ENCODE peak calls at places on chromosome 10, in ten cellular contexts. G is activated T-helper 1 cell treated with anti-CD3 and anti-CD28 coated beads, Interleukin-2, amount 50 U/mL, for 16 hours; Z is lung microvascular endothelial cell; F is hepatic stellate cell; K is stimulated activated CD4-positive, alpha-beta T cell treated with anti-CD3 and anti-CD28 coated beads, Interleukin-4, amount 100 ng/mL, for 1 hour; O is ecto neural progenitor cell; L is colonic mucosa; Q is NCI-H1694; H is foreskin fibroblast; N is DMS79 treated with DMSO at 0.1 percent for 48 hours. P is an unnamed sample.
A peak's percentile ranks its signal among the peaks of the same experiment; 100 is the strongest.

GRCh38 chr10:100562806-100563293 is 27.1 kb downstream of the HIF1AN start:
- DNase-seq in Z (peak; percentile 30), L (no peak), G (no peak), Q (peak; percentile 48), O (peak; percentile 80), N (no peak), H (peak; percentile 39), F (peak; percentile 77), K (peak; percentile 7), P (no peak)

GRCh38 chr10:16916496-16916895 is 99.3 kb upstream of the RSU1 start:
- DNase-seq in O (no peak), N (no peak), F (no peak), Q (no peak), Z (no peak), G (no peak), L (no peak), H (no peak), K (no peak), P (no peak)

GRCh38 chr10:109619914-109620313 is 303.4 kb downstream of the XPNPEP1 start:
- DNase-seq in H (no peak), O (no peak), F (no peak), L (no peak), K (no peak), Q (no peak), G (no peak), Z (no peak), N (no peak), P (no peak)

GRCh38 chr10:109978481-109978880 is 29.3 kb upstream of the ADD3 start:
- DNase-seq in Q (no peak), H (peak; percentile 67), K (peak; percentile 59), G (peak; percentile 23), L (peak; percentile 79), F (no peak), O (peak; percentile 54), Z (peak; percentile 63), N (no peak), P (peak; percentile 14)

GRCh38 chr10:15439381-15439837 is 68.3 kb upstream of the FAM171A1 start:
- DNase-seq in Q (no peak), G (no peak), N (no peak), K (no peak), F (peak; percentile 52), L (no peak), O (peak; percentile 53), H (no peak), Z (peak; percentile 65), P (no peak)

GRCh38 chr10:42924484-42924883 is 141.9 kb downstream of the BMS1 start:
- DNase-seq in Q (no peak), F (no peak), O (peak; percentile 39), Z (no peak), N (no peak), H (no peak), G (no peak), L (no peak), K (no peak), P (no peak)

GRCh38 chr10:112475565-112476233 is 28.7 kb downstream of the VTI1A start:
- DNase-seq in K (no peak), Z (peak; percentile 47), N (peak; percentile 3), G (no peak), Q (no peak), H (peak; percentile 4), O (no peak), F (no peak), L (no peak), P (no peak)

GRCh38 chr10:97292862-97293198 is 393 bp upstream of the ARHGAP19 start:
- DNase-seq in H (no peak), O (no peak), K (no peak), F (no peak), Z (no peak), L (no peak), G (no peak), Q (no peak), N (no peak), P (no peak)

GRCh38 chr10:44978570-44979280 is at the start of gene DEPP1:
- DNase-seq in F (peak; percentile 88), Z (peak; percentile 90), K (no peak), G (no peak), H (peak; percentile 63), L (peak; percentile 95), Q (peak; percentile 95), N (peak; percentile 66), O (peak; percentile 85), P (no peak)

GRCh38 chr10:113228570-113228969 is 278.5 kb downstream of the TCF7L2 start:
- DNase-seq in L (no peak), G (no peak), F (no peak), O (no peak), H (peak; percentile 5), Z (no peak), N (no peak), K (no peak), Q (no peak), P (no peak)

GRCh38 chr10:24886281-24886680 is 66.1 kb downstream of the PRTFDC1 start:
- DNase-seq in Z (no peak), O (no peak), H (no peak), Q (no peak), F (no peak), L (no peak), N (no peak), G (no peak), K (no peak), P (no peak)

GRCh38 chr10:31315453-31315852 is 3.6 kb upstream of the ZEB1 start:
- DNase-seq in O (no peak), H (peak; percentile 91), Z (peak; percentile 86), F (peak; percentile 57), G (no peak), Q (no peak), L (no peak), K (no peak), N (no peak), P (no peak)

GRCh38 chr10:94016727-94017714 is 23.3 kb downstream of the PLCE1 start:
- DNase-seq in Z (no peak), O (no peak), K (no peak), L (no peak), G (no peak), N (no peak), F (no peak), H (no peak), Q (no peak), P (no peak)

GRCh38 chr10:46234431-46235060 is 52.3 kb upstream of the ANTXRL start:
- DNase-seq in L (no peak), Q (no peak), N (no peak), H (no peak), O (peak; percentile 32), K (no peak), Z (no peak), F (no peak), G (no peak), P (no peak)

GRCh38 chr10:22988581-22989360 is 60.9 kb downstream of the ARMC3 start:
- DNase-seq in G (peak; percentile 48), Q (peak; percentile 32), H (peak; percentile 27), L (peak; percentile 71), N (peak; percentile 44), K (peak; percentile 53), F (peak; percentile 41), Z (peak; percentile 76), O (no peak), P (peak; percentile 35)

P was measured in stimulated activated naive B cell treated with anti-CD40 and anti-IgM and Interleukin-4, amounts not matched to agents 10 μg/mL and 1 μg/mL and 100 μg/mL, for 72 hours.